ENCODE peak calls at places on chromosomes 16 and 17, in four cellular contexts. S, R, P and Q are unnamed samples.

GRCh38 chr17:74987909-74988711 is 678 bp downstream of the CDR2L start:
- DNase-seq in S (no peak), P (no peak), R (no peak), Q (no peak)

GRCh38 chr16:27515874-27516353 is 33.8 kb downstream of the GTF3C1 start:
- DNase-seq in S (peak), P (no peak), R (no peak), Q (peak)

GRCh38 chr17:40538019-40538935 is 27.0 kb downstream of the CCR7 start:
- DNase-seq in P (no peak), R (no peak), S (no peak), Q (no peak)

GRCh38 chr17:21462259-21462658 is 86.1 kb downstream of the KCNJ12 start:
- DNase-seq in S (no peak), R (no peak), P (no peak), Q (no peak)

GRCh38 chr16:85321856-85322271 is 209.6 kb upstream of the CIBAR2 start:
- DNase-seq in S (no peak), P (no peak), R (no peak), Q (no peak)

GRCh38 chr16:69396187-69397061 is 10.6 kb upstream of the TERF2 start:
- DNase-seq in P (no peak), R (peak), S (peak), Q (no peak)

GRCh38 chr16:83878838-83879237 is 20.1 kb upstream of the MLYCD start:
- DNase-seq in S (peak), P (no peak), R (no peak), Q (no peak)

GRCh38 chr17:40329981-40330794 is 21.2 kb downstream of the RARA start:
- DNase-seq in R (no peak), S (no peak), P (no peak), Q (no peak)

GRCh38 chr16:2752850-2753522 is 548 bp downstream of the SRRM2 start:
- DNase-seq in P (no peak), S (peak), R (no peak), Q (no peak)

GRCh38 chr16:17590711-17591654 is 120.2 kb upstream of the XYLT1 start:
- DNase-seq in P (no peak), R (no peak), S (no peak), Q (no peak)

GRCh38 chr16:58640949-58641348 is 11.3 kb upstream of the CNOT1 start:
- DNase-seq in S (no peak), P (no peak), R (no peak), Q (no peak)

GRCh38 chr16:89377446-89377838 is 112.9 kb downstream of the ANKRD11 start:
- DNase-seq in S (no peak), R (no peak), P (no peak), Q (no peak)

GRCh38 chr17:28928061-28928460 is 23.3 kb downstream of the PHF12 start:
- DNase-seq in S (no peak), P (no peak), R (peak), Q (no peak)

GRCh38 chr17:562174-562573 is 152.5 kb downstream of the VPS53 start:
- DNase-seq in S (no peak), R (no peak), P (no peak), Q (no peak)

GRCh38 chr17:77498056-77498785 is 357.5 kb downstream of the SEC14L1 start:
- DNase-seq in S (no peak), R (no peak), P (no peak), Q (no peak)

GRCh38 chr17:82592751-82593589 is 55.3 kb downstream of the WDR45B start:
- DNase-seq in P (no peak), R (peak), S (peak), Q (no peak)

GRCh38 chr17:8632087-8632486 is 1.6 kb upstream of the MYH10 start:
- DNase-seq in S (no peak), P (no peak), R (no peak), Q (no peak)

GRCh38 chr16:56961386-56961785 is 364 bp upstream of the CETP start:
- DNase-seq in R (no peak), S (no peak), P (no peak), Q (no peak)

GRCh38 chr16:56956076-56956475 is 5.7 kb upstream of the CETP start:
- DNase-seq in S (no peak), R (no peak), P (no peak), Q (no peak)

GRCh38 chr16:56960681-56961281 is 969 bp upstream of the CETP start:
- DNase-seq in R (no peak), S (no peak), P (no peak), Q (no peak)

GRCh38 chr16:56953006-56953405 is 8.7 kb upstream of the CETP start:
- DNase-seq in R (no peak), S (no peak), P (no peak), Q (no peak)

DNA sequence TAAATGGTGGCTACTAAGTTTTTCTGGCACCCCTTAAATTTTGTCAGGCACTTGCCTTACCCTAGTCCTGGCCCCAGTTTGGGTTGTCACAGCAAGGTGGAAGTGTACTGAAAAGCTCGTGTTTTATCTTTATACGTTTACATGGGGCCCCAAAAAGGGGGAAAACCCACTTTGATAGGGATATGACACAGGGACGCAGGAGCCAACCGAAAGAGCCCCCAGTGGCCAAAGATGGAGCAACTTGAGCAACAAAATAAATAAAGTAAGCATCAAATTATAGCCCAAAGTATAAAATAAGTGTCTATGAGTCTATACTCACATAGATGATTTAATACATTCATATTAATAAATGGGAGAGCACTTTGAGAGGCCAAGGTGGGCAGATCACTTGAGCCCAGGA is 5.0 kb upstream of the CETP start:
- DNase-seq in R (no peak), S (no peak), P (no peak), Q (no peak)
- TF ChIP-seq CTCF in R (peak), S (no peak), P (no peak), Q (no peak)

DNA sequence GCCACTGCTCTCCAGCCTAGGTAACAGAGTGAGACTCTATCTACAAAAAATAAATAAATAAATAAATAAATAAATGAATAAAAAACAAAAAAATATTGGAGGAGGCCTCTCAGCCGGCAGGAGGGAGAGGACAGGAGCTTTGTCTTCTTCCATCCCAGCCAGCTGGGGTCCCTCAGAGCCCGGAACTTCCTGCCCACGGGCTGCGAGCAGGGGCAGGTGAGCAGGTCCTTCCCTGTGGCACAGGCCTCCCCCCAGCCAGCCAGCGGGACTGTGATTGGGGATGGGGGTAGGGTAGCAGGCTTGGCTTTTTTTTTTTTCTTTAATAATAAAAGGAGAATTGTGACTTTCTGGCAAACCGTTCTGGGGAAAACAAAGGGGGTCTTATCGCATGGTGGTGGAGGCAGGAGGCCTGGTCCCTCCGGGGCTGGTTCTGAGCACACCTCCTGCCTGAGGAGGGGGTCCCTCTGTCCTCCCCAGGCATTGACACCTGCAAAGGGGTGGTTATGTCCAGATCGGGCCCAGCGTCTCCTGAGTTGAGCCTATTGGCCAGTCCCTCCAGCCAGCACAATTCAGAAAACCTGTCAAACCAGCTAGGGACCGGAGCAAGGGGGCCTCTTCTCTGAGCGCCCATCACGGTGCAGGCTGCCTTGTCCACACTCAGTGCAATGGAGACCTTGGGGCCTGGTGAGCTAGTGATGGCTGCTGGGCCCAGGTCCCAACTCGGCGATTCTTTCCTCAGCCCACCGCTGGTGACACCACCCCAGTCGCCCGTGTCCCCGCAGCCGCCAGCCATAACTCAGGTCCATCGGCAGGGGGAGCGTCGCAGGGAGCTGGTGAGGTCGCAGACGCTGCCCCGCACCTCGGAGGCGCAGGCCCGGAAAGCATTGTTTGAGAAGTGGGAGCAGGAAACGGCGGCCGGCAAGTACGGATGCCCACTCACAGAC is 10.3 kb downstream of the SMTNL2 start:
- DNase-seq in S (no peak), P (no peak), R (no peak), Q (no peak)
- TF ChIP-seq CTCF in S (no peak), P (peak), R (no peak), Q (peak)

GRCh38 chr17:73841431-73842060 is 197.3 kb upstream of the SDK2 start:
- DNase-seq in P (no peak), R (no peak), S (peak), Q (peak)
- TF ChIP-seq CTCF in P (no peak), R (peak), S (peak), Q (peak)

GRCh38 chr16:1432388-1433262 is 1.7 kb downstream of the PERCC1 start:
- DNase-seq in R (no peak), P (no peak), S (no peak), Q (no peak)
- TF ChIP-seq CTCF in R (no peak), P (no peak), S (no peak), Q (no peak)

DNA sequence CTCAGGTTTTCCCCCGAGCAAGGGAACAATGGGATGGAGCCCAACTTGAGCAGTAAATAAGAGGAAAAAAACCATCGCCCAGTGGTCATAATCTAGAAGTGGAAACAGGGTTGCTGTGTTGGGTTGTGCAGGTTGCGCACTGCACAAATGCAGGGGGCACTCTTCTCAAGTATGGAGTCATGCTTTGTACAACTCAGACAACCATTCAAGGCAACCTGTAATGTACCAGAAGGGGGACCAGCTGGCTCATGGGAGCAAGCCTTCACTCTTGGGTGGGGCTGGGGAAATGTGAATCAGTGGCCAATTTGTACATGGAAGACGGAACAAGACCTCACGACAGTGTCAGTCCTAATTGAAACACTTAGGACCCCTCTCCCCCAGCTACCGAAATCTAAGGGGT is 23.9 kb upstream of the LITAF start:
- DNase-seq in R (no peak), P (no peak), S (no peak), Q (no peak)
- TF ChIP-seq CTCF in R (no peak), P (no peak), S (no peak), Q (no peak)

GRCh38 chr16:62036101-62036806 is at the start of gene CDH8:
- DNase-seq in S (no peak), P (no peak), R (no peak), Q (no peak)

GRCh38 chr16:62029947-62030346 is 6.3 kb downstream of the CDH8 start:
- DNase-seq in R (no peak), P (no peak), S (no peak), Q (no peak)

GRCh38 chr16:62034236-62035114 is 1.8 kb downstream of the CDH8 start:
- DNase-seq in S (no peak), P (no peak), R (no peak), Q (no peak)

GRCh38 chr16:62035115-62036092 is 834 bp downstream of the CDH8 start:
- DNase-seq in S (no peak), P (no peak), R (no peak), Q (no peak)

DNA sequence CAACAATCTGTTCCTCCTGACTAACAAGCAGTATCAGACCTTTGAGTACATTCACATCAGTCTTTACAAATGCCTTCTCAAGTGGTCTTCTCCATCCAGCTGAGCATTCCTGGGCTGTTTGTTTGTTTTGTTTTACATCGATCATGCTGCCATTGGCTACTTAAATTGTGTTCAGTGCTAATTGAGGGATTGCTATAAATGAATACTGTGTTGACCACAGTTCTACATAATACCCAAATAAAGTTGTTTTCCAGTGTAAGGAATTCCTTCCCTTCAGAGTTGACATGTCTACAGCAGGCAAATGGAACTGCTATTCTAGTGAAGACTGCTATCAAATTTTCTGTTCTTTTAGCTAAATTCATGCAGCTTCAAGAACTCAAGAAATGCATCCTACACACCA is 3.2 kb downstream of the CDH8 start:
- DNase-seq in P (no peak), R (no peak), S (no peak), Q (no peak)
- TF ChIP-seq CTCF in P (no peak), R (no peak), S (no peak), Q (no peak)

DNA sequence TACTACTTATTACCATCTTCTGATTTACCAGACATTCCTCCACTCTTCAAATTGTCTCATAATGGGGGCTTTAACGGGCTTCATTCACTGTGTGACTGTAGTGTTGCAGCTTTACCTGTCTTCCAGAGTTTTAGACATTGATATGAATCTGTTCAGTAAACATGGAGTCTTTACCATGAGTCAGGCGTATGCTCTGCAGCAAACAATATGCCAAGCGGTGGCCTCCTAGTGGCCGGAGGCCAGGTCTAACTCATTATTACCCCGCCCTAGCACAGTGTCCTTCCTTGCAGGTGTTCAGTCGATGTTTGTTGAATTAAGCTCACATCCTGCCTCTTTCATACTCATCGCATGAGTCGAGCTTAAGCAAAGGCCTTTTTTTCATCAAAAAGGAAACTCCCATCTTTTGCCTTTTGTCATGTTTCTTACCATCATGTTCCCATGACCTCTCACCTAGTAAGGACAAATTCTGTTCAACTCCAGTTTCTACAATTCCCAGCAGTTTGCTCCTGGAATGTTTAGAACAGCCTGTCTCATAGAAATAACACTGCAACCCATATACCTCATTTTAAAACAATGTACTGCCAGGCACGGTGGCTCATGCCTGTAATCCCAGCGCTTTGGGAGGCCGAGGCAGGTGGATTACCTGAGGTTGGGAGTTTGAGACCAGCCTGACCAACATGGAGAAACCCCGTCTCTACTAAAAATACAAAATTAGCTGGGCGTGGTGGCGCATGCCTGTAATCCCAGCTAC is 39.4 kb downstream of the TUBD1 start:
- DNase-seq in R (peak), S (peak), P (no peak), Q (no peak)
- TF ChIP-seq CTCF in R (peak), S (peak), P (peak), Q (no peak)

GRCh38 chr17:43368740-43369506 is 29.9 kb upstream of the ARL4D start:
- DNase-seq in S (peak), R (no peak), P (no peak), Q (no peak)
- TF ChIP-seq CTCF in S (no peak), R (peak), P (no peak), Q (peak)

GRCh38 chr17:54900457-54901229 is at the start of gene TOM1L1:
- DNase-seq in R (no peak), P (no peak), S (peak), Q (peak)
- TF ChIP-seq CTCF in R (no peak), P (no peak), S (no peak), Q (peak)

GRCh38 chr16:23678430-23679273 is at the start of gene PLK1:
- DNase-seq in R (peak), S (peak), P (no peak), Q (peak)
- TF ChIP-seq CTCF in R (peak), S (peak), P (peak), Q (peak)